ENCODE peak calls at places on chromosomes 4 and X, in eight cellular contexts. T, H, X, R, S, K, B and Q are unnamed samples.

GRCh38 chr4:150402968-150403367 is 179.0 kb upstream of the MAB21L2 start:
- DNase-seq in S (peak; percentile 9), K (no peak), T (no peak), R (no peak), H (peak; percentile 39), X (no peak), B (no peak), Q (no peak)

GRCh38 chrX:85590638-85591037 is 211.2 kb upstream of the POF1B start:
- DNase-seq in B (no peak), X (no peak), R (peak; percentile 39), K (no peak), S (no peak), T (no peak), H (no peak), Q (no peak)

GRCh38 chr4:158410272-158410671 is 111.4 kb upstream of the RXFP1 start:
- DNase-seq in R (no peak), X (no peak), K (no peak), T (peak; percentile 3), H (no peak), B (no peak), S (no peak), Q (peak; percentile 11)

GRCh38 chr4:35247047-35247446 is 997.3 kb downstream of the ARAP2 start:
- DNase-seq in H (no peak), X (no peak), T (no peak), K (no peak), S (no peak), B (no peak), R (no peak), Q (peak; percentile 85)

GRCh38 chr4:27701563-27701962 is 840.9 kb downstream of the STIM2 start:
- DNase-seq in K (no peak), R (no peak), T (no peak), H (no peak), B (no peak), X (no peak), S (no peak), Q (no peak)

GRCh38 chr4:145281946-145282345 is 101.6 kb upstream of the OTUD4 start:
- DNase-seq in R (no peak), H (no peak), B (no peak), S (no peak), X (no peak), K (no peak), T (no peak), Q (no peak)

GRCh38 chr4:70704333-70705145 is 16.2 kb downstream of the UTP3 start:
- DNase-seq in X (peak; percentile 49), K (peak; percentile 82), R (peak; percentile 90), B (peak; percentile 59), H (peak; percentile 91), T (peak; percentile 42), S (peak; percentile 85), Q (peak; percentile 17)

GRCh38 chrX:55142206-55142918 is 53.5 kb downstream of the PAGE2 start:
- DNase-seq in S (no peak), K (no peak), T (no peak), H (no peak), X (no peak), R (peak; percentile 32), B (no peak), Q (no peak)

GRCh38 chr4:100790838-100791615 is 273.2 kb upstream of the EMCN start:
- DNase-seq in R (no peak), X (no peak), K (no peak), S (no peak), H (no peak), T (no peak), B (no peak), Q (no peak)

GRCh38 chrX:651922-652775 is 21.6 kb downstream of the SHOX start:
- DNase-seq in T (no peak), H (no peak), K (no peak), B (no peak), R (no peak), S (no peak), X (no peak), Q (no peak)

GRCh38 chr4:108130955-108131354 is 37.8 kb downstream of the LEF1 start:
- DNase-seq in B (no peak), T (no peak), S (no peak), K (no peak), H (no peak), R (no peak), X (no peak), Q (no peak)

GRCh38 chrX:10467793-10468192 is 152.6 kb downstream of the MID1 start:
- DNase-seq in R (no peak), S (no peak), X (no peak), K (no peak), T (no peak), H (no peak), B (no peak), Q (no peak)

GRCh38 chr4:33381806-33382205 is 2661.6 kb downstream of the PCDH7 start:
- DNase-seq in T (no peak), X (no peak), R (no peak), S (no peak), K (no peak), B (no peak), H (no peak), Q (peak; percentile 7)

GRCh38 chr4:33390977-33391376 is 2670.8 kb downstream of the PCDH7 start:
- DNase-seq in R (no peak), K (no peak), T (no peak), B (no peak), X (no peak), H (no peak), S (no peak), Q (no peak)

DNA sequence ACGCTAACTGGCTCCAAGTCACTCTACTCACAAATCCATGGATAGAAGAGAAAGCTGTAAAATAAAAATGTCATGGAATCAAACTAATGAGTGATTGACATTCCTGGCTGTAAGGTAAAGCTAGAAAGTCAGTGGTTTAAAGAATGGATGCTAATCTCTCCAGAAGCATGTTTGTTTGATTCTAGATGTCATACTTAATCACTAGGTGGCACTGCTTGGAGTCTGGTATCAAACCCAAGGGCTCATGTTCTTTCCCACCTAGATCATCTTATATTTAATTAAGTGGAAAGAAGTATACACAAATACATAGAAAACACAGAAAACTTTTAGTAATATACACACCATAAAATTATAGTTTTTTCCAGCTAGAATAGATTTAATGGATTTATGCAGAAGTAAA is 2666.6 kb downstream of the PCDH7 start:
- DNase-seq in H (no peak), B (no peak), T (no peak), K (no peak), X (no peak), R (no peak), S (no peak), Q (no peak)
- TF ChIP-seq CTCF in H (no peak), B (no peak), T (peak; percentile 9), K (no peak), X (no peak), R (no peak), S (no peak), Q (peak; percentile 30)

GRCh38 chr4:112970903-112971302 is 78.5 kb upstream of the ANK2 start:
- DNase-seq in X (no peak), R (no peak), T (no peak), B (no peak), K (no peak), H (no peak), S (no peak), Q (no peak)

GRCh38 chr4:112967109-112967508 is 82.3 kb upstream of the ANK2 start:
- DNase-seq in X (no peak), R (no peak), T (no peak), H (no peak), B (no peak), K (no peak), S (no peak), Q (no peak)

GRCh38 chr4:112968456-112969159 is 80.8 kb upstream of the ANK2 start:
- DNase-seq in B (no peak), T (no peak), S (no peak), R (no peak), X (no peak), K (no peak), H (no peak), Q (no peak)

GRCh38 chr4:112966701-112967100 is 82.8 kb upstream of the ANK2 start:
- DNase-seq in H (no peak), K (no peak), T (no peak), X (no peak), B (no peak), R (no peak), S (no peak), Q (no peak)
- H3K4me3 ChIP-seq in H (no peak overlapping the region), K (no peak overlapping the region), T (no peak overlapping the region), X (no peak overlapping the region), B (no peak overlapping the region), R (no peak overlapping the region), S (no peak overlapping the region), Q (no peak overlapping the region)

DNA sequence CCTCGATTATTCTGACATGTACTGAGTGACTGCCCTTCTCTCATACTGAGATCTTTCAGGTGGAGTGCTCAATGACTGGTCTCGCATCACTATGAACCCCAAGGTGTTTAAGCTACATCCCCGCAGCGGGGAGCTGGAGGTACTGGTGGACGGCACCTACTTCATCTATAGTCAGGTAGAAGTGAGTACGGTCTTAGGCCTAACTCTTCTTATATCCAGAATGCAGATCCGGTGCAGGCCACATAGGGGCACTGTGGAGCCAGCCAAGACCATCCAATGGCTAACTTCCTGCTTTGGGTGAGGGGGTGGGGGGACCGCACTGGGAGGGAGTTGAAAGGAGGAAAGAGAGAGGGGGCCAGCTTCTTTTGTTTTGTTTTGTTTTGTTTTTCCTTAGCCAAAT is 16.4 kb downstream of the AWAT2 start:
- DNase-seq in H (no peak), K (no peak), R (peak; percentile 35), T (peak; percentile 12), S (no peak), X (peak; percentile 17), B (no peak), Q (no peak)
- TF ChIP-seq CTCF in H (peak; percentile 47), K (peak; percentile 11), R (peak; percentile 14), T (peak; percentile 63), S (no peak), X (peak; percentile 36), B (peak; percentile 28), Q (peak; percentile 61)

GRCh38 chr4:85925071-85925470 is 434.8 kb downstream of the MAPK10 start:
- DNase-seq in X (no peak), H (no peak), T (no peak), R (no peak), B (no peak), K (no peak), S (no peak), Q (no peak)

GRCh38 chr4:85933306-85933640 is 426.6 kb downstream of the MAPK10 start:
- DNase-seq in K (no peak), R (no peak), T (no peak), B (no peak), X (no peak), H (no peak), S (no peak), Q (no peak)

GRCh38 chr4:85932371-85933305 is 427.2 kb downstream of the MAPK10 start:
- DNase-seq in B (no peak), K (no peak), R (no peak), H (peak; percentile 45), X (no peak), S (no peak), T (no peak), Q (no peak)

GRCh38 chr4:85928775-85929585 is 430.9 kb downstream of the MAPK10 start:
- DNase-seq in X (no peak), T (no peak), H (peak; percentile 53), S (no peak), R (peak; percentile 71), K (no peak), B (no peak), Q (no peak)

DNA sequence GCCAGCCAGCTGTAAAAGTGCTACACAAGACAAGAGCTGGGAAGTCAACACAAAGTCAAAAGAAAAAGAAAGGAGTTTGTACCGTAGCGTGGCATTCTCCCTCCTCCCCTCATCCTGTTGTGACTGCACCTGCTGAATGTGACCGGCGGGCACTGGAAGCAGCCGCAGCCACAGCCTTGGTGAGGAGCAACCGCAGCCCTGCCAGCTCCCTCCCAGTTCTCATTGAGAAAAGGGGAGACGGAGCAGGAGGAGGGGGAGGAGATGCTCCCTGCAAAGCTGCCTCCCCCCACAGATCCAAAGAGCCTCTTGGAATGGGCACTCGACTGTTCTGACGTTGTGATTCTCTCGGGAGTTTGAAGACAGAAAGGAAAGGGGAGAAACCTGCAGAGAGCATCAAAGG is 429.9 kb downstream of the MAPK10 start:
- DNase-seq in S (no peak), B (no peak), X (no peak), H (peak; percentile 56), T (no peak), K (no peak), R (no peak), Q (no peak)
- H3K4me3 ChIP-seq in S (peak overlapping the region; percentile 5), B (no peak overlapping the region), X (peak overlapping the region; percentile 42), H (peak overlapping the region; percentile 27), T (no peak overlapping the region), K (no peak overlapping the region), R (peak overlapping the region; percentile 9), Q (no peak overlapping the region)